ENCODE peak calls at places on chromosomes 12 and 14, in six cellular contexts. O, A, S, X, K and G are unnamed samples.
A peak's percentile ranks its signal among the peaks of the same experiment; 100 is the strongest.

GRCh38 chr12:103839893-103840292 is 1.1 kb downstream of the NT5DC3 start:
- DNase-seq in A (no peak), X (no peak), K (no peak), O (no peak), S (no peak), G (no peak)

GRCh38 chr14:70257526-70257925 is 68.8 kb upstream of the SLC8A3 start:
- DNase-seq in X (no peak), A (peak; percentile 50), S (peak; percentile 34), O (no peak), K (peak; percentile 60), G (no peak)

GRCh38 chr12:120474092-120474960 is 4.8 kb upstream of the SRSF9 start:
- DNase-seq in O (peak; percentile 27), K (peak; percentile 80), X (no peak), S (no peak), A (peak; percentile 43), G (peak; percentile 91)

GRCh38 chr12:113103756-113104450 is 31.7 kb downstream of the RASAL1 start:
- DNase-seq in S (peak; percentile 70), X (no peak), O (peak; percentile 70), K (no peak), A (peak; percentile 84), G (no peak)

GRCh38 chr14:104513641-104514046 is 65.9 kb upstream of the C14orf180 start:
- DNase-seq in K (no peak), X (no peak), A (no peak), O (no peak), S (no peak), G (no peak)

GRCh38 chr14:73787760-73788508 is 63.7 kb upstream of the PTGR2 start:
- DNase-seq in S (no peak), X (no peak), A (no peak), O (no peak), K (no peak), G (no peak)

GRCh38 chr14:91177073-91177796 is 63.4 kb downstream of the DGLUCY start:
- DNase-seq in O (peak; percentile 67), S (no peak), X (peak; percentile 35), K (peak; percentile 31), A (peak; percentile 40), G (peak; percentile 82)

GRCh38 chr12:72522411-72522810 is 250.2 kb downstream of the TRHDE start:
- DNase-seq in O (no peak), A (no peak), K (no peak), X (no peak), S (no peak), G (no peak)

GRCh38 chr12:48788852-48789775 is at the start of gene ADCY6:
- DNase-seq in K (peak; percentile 29), X (no peak), S (no peak), A (peak; percentile 62), O (peak; percentile 96), G (peak; percentile 93)

GRCh38 chr12:11724888-11725310 is 75.4 kb downstream of the ETV6 start:
- DNase-seq in A (no peak), X (no peak), K (no peak), S (no peak), O (no peak), G (no peak)

GRCh38 chr12:125518074-125518473 is 452.8 kb downstream of the AACS start:
- DNase-seq in O (no peak), S (no peak), X (no peak), A (no peak), K (no peak), G (peak; percentile 27)

GRCh38 chr12:99505805-99506204 is 141.7 kb upstream of the GARIN6 start:
- DNase-seq in K (no peak), O (no peak), A (no peak), S (no peak), X (no peak), G (no peak)

GRCh38 chr12:401235-402126 is at the start of gene CCDC77:
- DNase-seq in X (peak; percentile 86), O (peak; percentile 95), K (peak; percentile 83), A (peak; percentile 93), S (peak; percentile 80), G (peak; percentile 55)

GRCh38 chr12:55676707-55677106 is 31.0 kb downstream of the ITGA7 start:
- DNase-seq in A (no peak), S (no peak), O (no peak), X (no peak), K (no peak), G (no peak)

GRCh38 chr12:3315201-3315661 is 175.8 kb upstream of the PRMT8 start:
- DNase-seq in O (peak; percentile 65), K (no peak), X (no peak), A (no peak), S (no peak), G (peak; percentile 73)

GRCh38 chr12:22625671-22626251 is 790 bp downstream of the ETNK1 start:
- DNase-seq in S (no peak), K (peak; percentile 16), A (peak; percentile 35), X (peak; percentile 11), O (peak; percentile 59), G (peak; percentile 52)

GRCh38 chr14:94989946-94990345 is 167.4 kb downstream of the DICER1 start:
- DNase-seq in A (no peak), O (no peak), S (no peak), X (no peak), K (no peak), G (no peak)

GRCh38 chr12:68203460-68203875 is 22.1 kb downstream of the IL26 start:
- DNase-seq in X (no peak), S (no peak), O (no peak), K (no peak), A (no peak), G (no peak)

GRCh38 chr12:113476093-113476986 is 4.7 kb upstream of the LHX5 start:
- DNase-seq in S (no peak), O (peak; percentile 50), A (no peak), X (no peak), K (no peak), G (no peak)

GRCh38 chr12:70948236-70948975 is 27.9 kb upstream of the PTPRR start:
- DNase-seq in S (no peak), A (no peak), K (no peak), O (no peak), X (no peak), G (no peak)
- TF ChIP-seq JUND in S (no peak), A (no peak), K (no peak), O (no peak), X (no peak), G (no peak)

DNA sequence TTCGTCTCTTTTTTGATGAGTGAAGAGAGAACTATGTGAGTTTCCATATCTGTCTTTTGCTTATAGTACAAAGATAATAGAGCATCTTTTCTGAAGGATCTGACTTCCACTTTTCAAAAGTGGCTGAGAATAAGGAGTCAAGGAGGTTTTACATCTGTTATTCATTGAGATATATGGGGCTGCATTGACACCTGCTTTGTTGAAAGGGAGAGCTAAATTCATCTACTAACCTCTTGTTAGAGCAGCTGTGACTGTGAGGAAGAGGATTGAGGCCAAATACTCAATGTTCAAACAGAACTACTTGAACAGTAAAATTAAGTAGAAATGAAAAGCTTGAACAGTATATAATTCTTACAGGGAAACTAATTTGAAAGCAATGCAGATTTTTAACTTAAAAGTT is 130.2 kb upstream of the ATP2B1 start:
- DNase-seq in A (no peak), O (no peak), S (no peak), X (no peak), K (no peak), G (no peak)
- TF ChIP-seq JUND in A (no peak), O (no peak), S (no peak), X (no peak), K (no peak), G (no peak)

DNA sequence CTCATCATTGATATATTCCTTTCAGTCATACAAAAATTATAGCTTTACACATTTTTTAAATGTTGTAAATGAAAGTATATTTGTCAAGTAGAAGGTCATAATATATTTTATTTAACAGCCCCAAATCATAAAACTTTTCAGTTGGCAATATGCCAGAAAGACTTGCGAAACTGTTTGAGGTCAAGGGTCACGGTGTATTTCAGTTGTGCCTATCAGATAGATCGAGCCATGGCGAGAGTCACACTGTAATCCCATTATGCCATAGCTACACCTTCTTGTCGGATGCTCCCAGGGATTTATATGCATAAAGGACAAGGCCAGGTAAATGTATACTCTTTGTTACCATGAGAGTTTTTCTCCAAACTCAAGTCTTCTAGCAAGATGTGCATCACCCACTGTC is 26.7 kb upstream of the G2E3 start:
- DNase-seq in K (no peak), X (no peak), O (no peak), S (no peak), A (peak; percentile 10), G (no peak)
- TF ChIP-seq JUND in K (no peak), X (no peak), O (no peak), S (no peak), A (no peak), G (no peak)

GRCh38 chr12:91993287-91994028 is 152.2 kb downstream of the BTG1 start:
- DNase-seq in S (no peak), K (no peak), A (no peak), X (no peak), O (no peak), G (no peak)
- TF ChIP-seq JUND in S (no peak), K (no peak), A (no peak), X (no peak), O (no peak), G (no peak)

GRCh38 chr12:124487065-124487833 is 80.2 kb downstream of the NCOR2 start:
- DNase-seq in S (no peak), K (no peak), O (no peak), X (no peak), A (peak; percentile 69), G (no peak)
- TF ChIP-seq JUND in S (no peak), K (no peak), O (no peak), X (no peak), A (peak; percentile 14), G (no peak)

GRCh38 chr12:27914956-27915355 is 57.6 kb downstream of the PTHLH start:
- DNase-seq in X (no peak), A (no peak), K (no peak), O (no peak), S (no peak), G (no peak)

GRCh38 chr12:27913999-27914614 is 58.4 kb downstream of the PTHLH start:
- DNase-seq in X (peak; percentile 17), O (no peak), S (no peak), K (no peak), A (no peak), G (no peak)

GRCh38 chr12:27911397-27911796 is 61.1 kb downstream of the PTHLH start:
- DNase-seq in A (no peak), S (no peak), K (no peak), X (no peak), O (no peak), G (no peak)

GRCh38 chr12:27919671-27920235 is 52.8 kb downstream of the PTHLH start:
- DNase-seq in A (no peak), S (no peak), O (no peak), K (no peak), X (no peak), G (no peak)

GRCh38 chr12:27915536-27915935 is 57.0 kb downstream of the PTHLH start:
- DNase-seq in A (no peak), X (no peak), K (no peak), O (no peak), S (no peak), G (no peak)
- TF ChIP-seq JUND in A (no peak), X (no peak), K (no peak), O (no peak), S (no peak), G (no peak)